ENCODE peak calls at places on chromosomes 3 and 15, in nine cellular contexts. K is NCI-H1092, U is NCI-H1436, V is aorta, M is HEK293T, X is NCI-H2029, C is K562, Z is activated T-helper 1 cell treated with Interleukin-2 at 50 U/mL for 16 hours, W is mesothelial cell of epicardium. J is an unnamed sample.

GRCh38 chr3:194333212-194333980 is 17.7 kb downstream of the CPN2 start:
- DNase-seq in C (peak; percentile 85), X (no peak), K (no peak), Z (peak; percentile 80), W (peak; percentile 97), U (no peak), V (peak; percentile 91), M (peak; percentile 76), J (peak; percentile 97)

GRCh38 chr15:89395996-89396395 is 61.4 kb upstream of the POLG start:
- DNase-seq in X (no peak), U (no peak), V (no peak), Z (no peak), C (no peak), W (no peak), M (no peak), K (no peak), J (peak; percentile 84)

GRCh38 chr3:129597792-129598381 is 8.6 kb downstream of the PLXND1 start:
- DNase-seq in M (no peak), V (no peak), C (no peak), W (no peak), X (no peak), U (no peak), Z (no peak), K (no peak), J (no peak)

GRCh38 chr3:159635047-159635641 is 353.5 kb upstream of the IL12A start:
- DNase-seq in K (no peak), U (no peak), Z (no peak), C (no peak), M (no peak), V (no peak), W (no peak), X (no peak), J (peak; percentile 52)

GRCh38 chr15:84799511-84800187 is 17.5 kb upstream of the ALPK3 start:
- DNase-seq in W (no peak), Z (no peak), V (no peak), K (no peak), U (no peak), C (no peak), X (peak; percentile 15), M (no peak), J (no peak)

GRCh38 chr15:100201376-100202280 is 140.1 kb downstream of the ADAMTS17 start:
- DNase-seq in K (no peak), X (no peak), Z (no peak), C (no peak), M (peak; percentile 29), W (peak; percentile 36), U (no peak), V (no peak), J (no peak)

GRCh38 chr15:80846416-80846815 is 67.2 kb downstream of the CEMIP start:
- DNase-seq in V (no peak), W (no peak), K (no peak), M (no peak), C (no peak), X (no peak), U (no peak), Z (no peak), J (no peak)

GRCh38 chr3:16614033-16615031 is 9.1 kb upstream of the DAZL start:
- DNase-seq in X (no peak), C (no peak), M (no peak), U (no peak), Z (no peak), K (no peak), W (no peak), V (no peak), J (no peak)

GRCh38 chr15:100785181-100786138 is 94.2 kb upstream of the ALDH1A3 start:
- DNase-seq in Z (no peak), C (no peak), W (peak; percentile 25), K (no peak), V (no peak), M (no peak), X (no peak), U (no peak), J (peak; percentile 8)

GRCh38 chr3:127775398-127776109 is 46.8 kb downstream of the MGLL start:
- DNase-seq in U (no peak), K (peak; percentile 78), Z (no peak), V (peak; percentile 71), C (no peak), W (no peak), X (peak; percentile 71), M (no peak), J (no peak)

GRCh38 chr3:101195951-101196713 is 124.2 kb downstream of the IMPG2 start:
- DNase-seq in X (no peak), V (no peak), C (no peak), K (no peak), U (no peak), Z (no peak), W (no peak), M (peak; percentile 46), J (peak; percentile 72)

GRCh38 chr15:95875141-95875643 is 455.3 kb upstream of the NR2F2 start:
- DNase-seq in M (no peak), X (peak; percentile 21), C (no peak), U (no peak), Z (no peak), K (no peak), V (peak; percentile 61), W (no peak), J (peak; percentile 47)